ENCODE peak calls at places on chromosomes 1 and 21, in five cellular contexts. Z, U, K, G and F are unnamed samples.

GRCh38 chr1:232044728-232045127 is 418.1 kb downstream of the DISC1 start:
- DNase-seq in K (no peak), G (no peak), U (no peak), Z (no peak), F (no peak)

GRCh38 chr1:155911156-155912055 is at the start of gene RIT1:
- DNase-seq in U (peak), Z (peak), G (peak), K (peak), F (peak)

GRCh38 chr1:40868051-40868723 is 6.0 kb upstream of the CITED4 start:
- DNase-seq in Z (peak), K (peak), G (no peak), U (no peak), F (no peak)

GRCh38 chr1:202571719-202572339 is 138.4 kb downstream of the SYT2 start:
- DNase-seq in K (peak), U (peak), G (no peak), Z (no peak), F (peak)

GRCh38 chr1:27560271-27561125 is 43.4 kb downstream of the AHDC1 start:
- DNase-seq in K (no peak), U (no peak), Z (no peak), G (no peak), F (no peak)

GRCh38 chr1:87450615-87451209 is 122.0 kb downstream of the LMO4 start:
- DNase-seq in Z (no peak), U (no peak), G (no peak), K (no peak), F (no peak)

GRCh38 chr1:57272601-57273000 is 151.3 kb downstream of the DAB1 start:
- DNase-seq in G (no peak), Z (no peak), K (no peak), U (no peak), F (no peak)

GRCh38 chr1:185574139-185574835 is 159.9 kb upstream of the HMCN1 start:
- DNase-seq in K (no peak), U (no peak), Z (peak), G (no peak), F (no peak)

GRCh38 chr1:242828199-242828598 is 303.7 kb upstream of the PLD5 start:
- DNase-seq in Z (no peak), K (no peak), G (no peak), U (no peak), F (no peak)

GRCh38 chr1:204721378-204722041 is 36.0 kb upstream of the LRRN2 start:
- DNase-seq in U (no peak), Z (no peak), K (no peak), G (no peak), F (no peak)

GRCh38 chr1:226677121-226678020 is 61.7 kb downstream of the ITPKB start:
- DNase-seq in Z (peak), U (no peak), G (peak), K (peak), F (peak)

GRCh38 chr1:198620951-198621824 is 17.7 kb upstream of the PTPRC start:
- DNase-seq in U (no peak), K (no peak), G (no peak), Z (no peak), F (peak)

GRCh38 chr1:170721621-170722020 is 57.7 kb downstream of the PRRX1 start:
- DNase-seq in G (no peak), K (no peak), U (no peak), Z (no peak), F (no peak)

GRCh38 chr21:44766818-44767354 is 34.7 kb downstream of the UBE2G2 start:
- DNase-seq in U (no peak), G (no peak), K (no peak), Z (no peak), F (no peak)

GRCh38 chr1:198444792-198445191 is 95.7 kb downstream of the ATP6V1G3 start:
- DNase-seq in K (peak), G (no peak), U (no peak), Z (peak), F (no peak)

GRCh38 chr1:93732514-93732913 is 50.9 kb upstream of the BCAR3 start:
- DNase-seq in K (no peak), G (no peak), U (no peak), Z (no peak), F (no peak)

GRCh38 chr1:159828916-159829634 is 2.4 kb downstream of the SLAMF8 start:
- DNase-seq in Z (no peak), K (no peak), G (peak), U (no peak), F (peak)

GRCh38 chr1:43824795-43825194 is 108.8 kb upstream of the ARTN start:
- DNase-seq in U (no peak), G (no peak), Z (no peak), K (no peak), F (no peak)

GRCh38 chr1:167232801-167233200 is 12.1 kb downstream of the POU2F1 start:
- DNase-seq in U (no peak), G (no peak), Z (no peak), K (no peak), F (no peak)

GRCh38 chr1:87926131-87926828 is 597.6 kb downstream of the LMO4 start:
- DNase-seq in G (no peak), K (no peak), Z (no peak), U (no peak), F (no peak)

GRCh38 chr1:24586970-24587820 is 31.3 kb downstream of the NCMAP start:
- DNase-seq in G (no peak), K (peak), U (peak), Z (peak), F (peak)

GRCh38 chr1:63674238-63674864 is 81.1 kb downstream of the PGM1 start:
- DNase-seq in K (peak), G (peak), Z (peak), U (peak), F (peak)

GRCh38 chr1:204255966-204256365 is 42.2 kb upstream of the GOLT1A start:
- DNase-seq in Z (peak), G (no peak), K (peak), U (no peak), F (no peak)